ENCODE peak calls at places on chromosomes 13 and 19, in seven cellular contexts. X is CD4-positive, alpha-beta T cell; U is tibial artery; T is psoas muscle; G is pancreas; C is mucosa of descending colon; I is H9. R is an unnamed sample.

GRCh38 chr13:114067381-114067885 is 65.0 kb downstream of the RASA3 start:
- DNase-seq in U (peak), C (no peak), T (no peak), G (no peak), X (peak), I (no peak), R (no peak)

GRCh38 chr19:33487901-33488817 is 33.4 kb downstream of the PEPD start:
- DNase-seq in X (no peak), U (no peak), I (no peak), T (no peak), C (no peak), G (no peak), R (no peak)

GRCh38 chr13:51594432-51594831 is 10.2 kb downstream of the WDFY2 start:
- DNase-seq in C (no peak), T (no peak), X (no peak), I (no peak), G (no peak), U (no peak), R (no peak)

GRCh38 chr19:51726049-51726448 is 2.3 kb upstream of the HAS1 start:
- DNase-seq in T (peak), I (peak), U (no peak), X (no peak), C (peak), G (no peak), R (peak)

GRCh38 chr13:95296326-95296939 is 4.8 kb downstream of the ABCC4 start:
- DNase-seq in C (peak), U (no peak), G (peak), I (peak), X (no peak), T (peak), R (peak)

GRCh38 chr19:32649751-32650150 is 25.2 kb downstream of the ANKRD27 start:
- DNase-seq in C (no peak), G (no peak), U (no peak), T (peak), I (no peak), X (no peak), R (no peak)

GRCh38 chr19:1087813-1088418 is 7.3 kb downstream of the POLR2E start:
- DNase-seq in G (no peak), I (no peak), X (peak), U (peak), T (peak), C (peak), R (no peak)

GRCh38 chr13:113831061-113831460 is 32.8 kb downstream of the GAS6 start:
- DNase-seq in C (no peak), I (no peak), U (no peak), X (no peak), T (peak), G (no peak), R (no peak)

GRCh38 chr19:54430306-54431254 is 15.3 kb downstream of the TTYH1 start:
- DNase-seq in C (peak), I (peak), T (peak), U (no peak), X (peak), G (peak), R (no peak)

GRCh38 chr13:59950201-59950730 is 213.5 kb downstream of the DIAPH3 start:
- DNase-seq in U (no peak), T (no peak), I (no peak), X (no peak), G (no peak), C (no peak), R (no peak)

GRCh38 chr19:391726-392374 is 17.1 kb downstream of the C2CD4C start:
- DNase-seq in U (no peak), C (no peak), G (peak), X (no peak), I (no peak), T (no peak), R (no peak)

GRCh38 chr13:95624020-95624419 is 20.5 kb downstream of the DZIP1 start:
- DNase-seq in U (no peak), C (peak), I (peak), T (no peak), G (peak), X (no peak), R (peak)

GRCh38 chr13:89269737-89270136 is 1598.6 kb downstream of the SLITRK5 start:
- DNase-seq in U (no peak), T (no peak), G (no peak), I (no peak), X (no peak), C (no peak), R (no peak)

GRCh38 chr13:26468203-26468602 is 89.3 kb upstream of the WASF3 start:
- DNase-seq in C (no peak), X (no peak), G (no peak), U (no peak), I (no peak), T (no peak), R (no peak)

GRCh38 chr19:980133-980998 is 3.8 kb upstream of the WDR18 start:
- DNase-seq in C (no peak), T (no peak), U (no peak), X (no peak), I (peak), G (peak), R (no peak)

GRCh38 chr13:60352644-60353043 is 44.4 kb upstream of the TDRD3 start:
- DNase-seq in X (no peak), C (no peak), G (no peak), I (no peak), U (no peak), T (no peak), R (no peak)

GRCh38 chr19:52896431-52897148 is 845 bp downstream of the ZNF320 start:
- DNase-seq in I (peak), G (peak), X (no peak), T (peak), U (peak), C (peak), R (peak)

GRCh38 chr19:18251587-18252369 is 22.5 kb downstream of the IQCN start:
- DNase-seq in U (peak), I (peak), G (peak), X (peak), T (peak), C (peak), R (peak)

GRCh38 chr13:109784590-109785140 is 1.7 kb downstream of the IRS2 start:
- DNase-seq in X (peak), G (peak), U (peak), T (peak), C (peak), I (peak), R (no peak)

GRCh38 chr19:41702208-41702651 is 6.2 kb upstream of the CEACAM5 start:
- DNase-seq in U (no peak), I (no peak), T (no peak), G (no peak), C (no peak), X (no peak), R (peak)

GRCh38 chr19:58328999-58329398 is 2.2 kb downstream of the ZSCAN22 start:
- DNase-seq in T (no peak), I (peak), U (no peak), C (no peak), G (no peak), X (no peak), R (no peak)

GRCh38 chr13:29767006-29767405 is 83.4 kb downstream of the UBL3 start:
- DNase-seq in G (no peak), I (no peak), X (no peak), T (no peak), U (no peak), C (no peak), R (no peak)

GRCh38 chr19:54893406-54893805 is 12.5 kb upstream of the NCR1 start:
- DNase-seq in I (peak), G (no peak), X (no peak), T (no peak), U (no peak), C (no peak), R (no peak)

GRCh38 chr13:100203696-100204367 is 114.9 kb downstream of the PCCA start:
- DNase-seq in I (no peak), C (no peak), T (no peak), U (no peak), X (no peak), G (no peak), R (peak)

GRCh38 chr19:33299061-33299665 is 3.2 kb downstream of the CEBPA start:
- DNase-seq in U (no peak), G (no peak), T (peak), I (no peak), C (no peak), X (no peak), R (no peak)

GRCh38 chr13:23433171-23434153 is at the start of gene SACS:
- DNase-seq in U (no peak), G (peak), T (peak), I (peak), C (no peak), X (no peak), R (no peak)

GRCh38 chr13:23898101-23898500 is 799 bp upstream of the C1QTNF9B start:
- DNase-seq in X (no peak), T (no peak), C (peak), U (no peak), G (no peak), I (no peak), R (no peak)

GRCh38 chr19:51547397-51548212 is 16.1 kb upstream of the SIGLEC6 start:
- DNase-seq in C (no peak), X (no peak), U (no peak), T (no peak), G (no peak), I (no peak), R (no peak)

GRCh38 chr19:6767081-6767356 is 216 bp downstream of the SH2D3A start:
- DNase-seq in T (no peak), I (no peak), G (no peak), C (peak), U (no peak), X (no peak), R (peak)

GRCh38 chr19:3710265-3710812 is 2.2 kb downstream of the TJP3 start:
- DNase-seq in I (peak), X (no peak), C (peak), U (peak), G (peak), T (peak), R (peak)

GRCh38 chr13:45518525-45519235 is 53.9 kb downstream of the COG3 start:
- DNase-seq in T (no peak), I (no peak), X (no peak), U (no peak), G (no peak), C (no peak), R (peak)

GRCh38 chr19:50300814-50301606 is 28.2 kb downstream of the KCNC3 start:
- DNase-seq in X (no peak), G (no peak), C (no peak), U (no peak), T (no peak), I (no peak), R (peak)

GRCh38 chr13:67230774-67231480 is 791 bp upstream of the PCDH9 start:
- DNase-seq in X (peak), C (peak), G (peak), T (peak), U (peak), I (peak), R (peak)

DNA sequence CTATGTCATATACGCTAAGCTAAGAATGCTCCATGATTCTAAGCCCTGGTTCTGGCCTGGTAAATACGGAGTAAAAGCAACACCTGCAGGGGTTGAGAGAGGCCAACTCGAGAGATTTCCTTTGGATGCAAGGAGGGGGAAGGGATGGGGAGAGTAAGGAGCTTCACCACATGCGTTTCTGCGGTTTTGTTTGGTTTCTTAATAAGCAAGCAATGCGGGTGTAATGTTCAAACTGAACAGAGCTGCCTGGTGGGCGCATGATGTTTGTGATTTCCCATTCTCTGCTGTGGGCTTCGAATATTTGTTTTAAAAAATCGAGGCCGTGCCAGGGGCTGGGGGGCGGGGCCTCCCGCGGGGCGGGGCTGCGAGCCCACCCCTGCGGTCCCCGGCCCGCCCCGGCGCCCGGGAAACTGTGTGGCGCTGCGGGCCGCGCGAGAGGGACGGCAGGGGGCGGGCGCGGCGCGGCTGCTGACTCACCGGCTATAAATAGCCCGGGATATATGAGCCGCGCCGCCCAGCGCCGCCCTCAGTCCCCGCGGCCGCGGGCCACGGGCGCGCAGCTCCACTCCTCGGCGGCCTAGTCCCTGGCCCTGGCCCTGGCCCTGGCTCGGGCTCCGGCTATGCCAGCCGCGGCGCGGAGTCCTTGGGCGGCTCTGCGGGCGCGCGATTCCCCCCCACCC is 5.1 kb downstream of the BBC3 start:
- DNase-seq in C (peak), T (peak), I (peak), G (peak), U (peak), X (peak), R (peak)
- TF ChIP-seq CTCF in C (peak), T (peak), I (peak), G (no peak), U (peak), X (no peak), R (no peak)

GRCh38 chr13:33057019-33057785 is 41.0 kb downstream of the KL start:
- DNase-seq in G (no peak), X (no peak), T (no peak), I (no peak), C (no peak), U (peak), R (peak)
- TF ChIP-seq CTCF in G (no peak), X (no peak), T (peak), I (peak), C (no peak), U (no peak), R (peak)

DNA sequence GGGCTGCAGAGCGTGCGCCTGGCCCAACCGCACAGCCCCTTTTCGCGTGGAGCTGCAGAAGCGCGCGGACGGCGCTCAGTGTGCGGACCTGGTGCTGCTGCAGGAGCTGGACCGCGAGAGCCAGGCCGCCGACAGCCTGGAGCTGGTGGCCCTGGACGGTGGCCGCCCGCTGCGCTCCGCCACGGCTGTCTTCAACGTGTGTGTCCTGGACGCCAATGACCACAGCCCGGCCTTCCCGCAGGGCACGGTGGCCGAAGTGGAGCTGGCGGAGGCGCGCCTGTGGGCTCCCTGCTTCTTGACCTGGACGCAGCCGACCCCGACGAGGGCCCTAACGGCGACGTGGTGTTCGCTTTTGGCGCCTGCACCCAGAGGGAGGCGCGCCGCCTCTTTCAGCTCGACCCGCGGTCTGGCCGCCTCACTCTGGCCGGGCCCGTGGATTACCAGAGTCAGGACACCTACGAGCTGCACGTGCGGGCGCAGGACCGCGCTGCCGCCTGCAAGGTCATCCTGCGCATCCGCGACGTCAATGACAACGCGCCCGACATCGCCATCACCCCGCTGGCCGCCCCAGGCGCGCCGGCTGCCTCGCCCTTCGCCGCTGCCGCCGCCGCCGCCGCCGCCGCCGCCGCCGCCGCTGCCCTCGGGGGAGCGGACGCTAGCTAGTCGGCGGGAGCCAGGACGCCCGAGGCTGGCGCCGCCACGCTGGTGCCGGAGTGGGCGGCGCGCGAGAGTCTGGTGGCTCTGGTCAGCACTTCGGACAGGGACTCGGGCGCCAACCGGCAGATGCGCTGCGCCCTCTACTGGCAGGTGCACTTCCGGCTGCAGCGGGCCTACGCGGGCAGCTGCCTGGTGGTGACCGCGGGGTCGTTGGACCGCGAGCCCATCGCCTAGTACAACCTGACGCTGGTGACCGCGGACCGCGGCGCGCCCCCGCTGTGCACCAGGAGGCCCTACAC is 172.2 kb downstream of the OLFM4 start:
- DNase-seq in C (peak), U (no peak), X (no peak), I (peak), T (peak), G (peak), R (no peak)
- TF ChIP-seq CTCF in C (peak), U (peak), X (no peak), I (peak), T (peak), G (peak), R (peak)

GRCh38 chr19:38134538-38135149 is 89.4 kb downstream of the DPF1 start:
- DNase-seq in U (no peak), X (no peak), C (peak), T (no peak), G (peak), I (peak), R (peak)
- TF ChIP-seq CTCF in U (peak), X (no peak), C (no peak), T (peak), G (peak), I (peak), R (peak)